ENCODE peak calls at places on chromosomes 6 and 20, in five cellular contexts. One of them, this sample, is unnamed.

GRCh38 chr6:132461958-132462357 is 51.0 kb downstream of the STX7 start:
- DNase-seq in activated CD4-positive, alpha-beta T cell treated with anti-CD3 and anti-CD28 coated beads, Interleukin-2, amount 50 U/mL, for 1 hour: no peak
- DNase-seq in NCI-H2029: no peak
- DNase-seq in ureter: no peak
- DNase-seq in hepatic stellate cell: no peak
- DNase-seq in this sample: no peak

GRCh38 chr6:44569931-44570385 is 182.5 kb downstream of the CDC5L start:
- DNase-seq in activated CD4-positive, alpha-beta T cell treated with anti-CD3 and anti-CD28 coated beads, Interleukin-2, amount 50 U/mL, for 1 hour: no peak
- DNase-seq in NCI-H2029: no peak
- DNase-seq in ureter: no peak
- DNase-seq in hepatic stellate cell: peak
- DNase-seq in this sample: no peak

GRCh38 chr6:40732878-40733277 is 145.7 kb upstream of the LRFN2 start:
- DNase-seq in activated CD4-positive, alpha-beta T cell treated with anti-CD3 and anti-CD28 coated beads, Interleukin-2, amount 50 U/mL, for 1 hour: no peak
- DNase-seq in NCI-H2029: no peak
- DNase-seq in ureter: no peak
- DNase-seq in hepatic stellate cell: no peak
- DNase-seq in this sample: no peak

GRCh38 chr6:138896104-138896756 is 91.8 kb downstream of the REPS1 start:
- DNase-seq in activated CD4-positive, alpha-beta T cell treated with anti-CD3 and anti-CD28 coated beads, Interleukin-2, amount 50 U/mL, for 1 hour: no peak
- DNase-seq in NCI-H2029: no peak
- DNase-seq in ureter: no peak
- DNase-seq in hepatic stellate cell: no peak
- DNase-seq in this sample: no peak

GRCh38 chr6:158367824-158368223 is 55.6 kb downstream of the TULP4 start:
- DNase-seq in activated CD4-positive, alpha-beta T cell treated with anti-CD3 and anti-CD28 coated beads, Interleukin-2, amount 50 U/mL, for 1 hour: no peak
- DNase-seq in NCI-H2029: no peak
- DNase-seq in ureter: no peak
- DNase-seq in hepatic stellate cell: no peak
- DNase-seq in this sample: no peak

GRCh38 chr6:154127638-154128037 is 88.6 kb downstream of the OPRM1 start:
- DNase-seq in activated CD4-positive, alpha-beta T cell treated with anti-CD3 and anti-CD28 coated beads, Interleukin-2, amount 50 U/mL, for 1 hour: no peak
- DNase-seq in NCI-H2029: no peak
- DNase-seq in ureter: no peak
- DNase-seq in hepatic stellate cell: no peak
- DNase-seq in this sample: no peak

GRCh38 chr6:72316675-72317380 is 305.0 kb upstream of the KCNQ5 start:
- DNase-seq in activated CD4-positive, alpha-beta T cell treated with anti-CD3 and anti-CD28 coated beads, Interleukin-2, amount 50 U/mL, for 1 hour: no peak
- DNase-seq in NCI-H2029: no peak
- DNase-seq in ureter: no peak
- DNase-seq in hepatic stellate cell: no peak
- DNase-seq in this sample: no peak

GRCh38 chr6:166520905-166521834 is 65.3 kb downstream of the RAMACL start:
- DNase-seq in activated CD4-positive, alpha-beta T cell treated with anti-CD3 and anti-CD28 coated beads, Interleukin-2, amount 50 U/mL, for 1 hour: no peak
- DNase-seq in NCI-H2029: no peak
- DNase-seq in ureter: no peak
- DNase-seq in hepatic stellate cell: peak
- DNase-seq in this sample: no peak

GRCh38 chr6:128305228-128305627 is 215.2 kb downstream of the PTPRK start:
- DNase-seq in activated CD4-positive, alpha-beta T cell treated with anti-CD3 and anti-CD28 coated beads, Interleukin-2, amount 50 U/mL, for 1 hour: no peak
- DNase-seq in NCI-H2029: no peak
- DNase-seq in ureter: no peak
- DNase-seq in hepatic stellate cell: peak
- DNase-seq in this sample: no peak

GRCh38 chr20:63890201-63890576 is 4.7 kb upstream of the DNAJC5 start:
- DNase-seq in activated CD4-positive, alpha-beta T cell treated with anti-CD3 and anti-CD28 coated beads, Interleukin-2, amount 50 U/mL, for 1 hour: no peak
- DNase-seq in NCI-H2029: no peak
- DNase-seq in ureter: no peak
- DNase-seq in hepatic stellate cell: no peak
- DNase-seq in this sample: no peak

GRCh38 chr6:32226434-32226833 is 2.6 kb upstream of the NOTCH4 start:
- DNase-seq in activated CD4-positive, alpha-beta T cell treated with anti-CD3 and anti-CD28 coated beads, Interleukin-2, amount 50 U/mL, for 1 hour: no peak
- DNase-seq in NCI-H2029: no peak
- DNase-seq in ureter: no peak
- DNase-seq in hepatic stellate cell: no peak
- DNase-seq in this sample: no peak

GRCh38 chr6:89942601-89943000 is 48.3 kb downstream of the GJA10 start:
- DNase-seq in activated CD4-positive, alpha-beta T cell treated with anti-CD3 and anti-CD28 coated beads, Interleukin-2, amount 50 U/mL, for 1 hour: no peak
- DNase-seq in NCI-H2029: no peak
- DNase-seq in ureter: no peak
- DNase-seq in hepatic stellate cell: no peak
- DNase-seq in this sample: no peak

GRCh38 chr6:2931055-2931454 is 27.9 kb upstream of the SERPINB9 start:
- DNase-seq in activated CD4-positive, alpha-beta T cell treated with anti-CD3 and anti-CD28 coated beads, Interleukin-2, amount 50 U/mL, for 1 hour: no peak
- DNase-seq in NCI-H2029: no peak
- DNase-seq in ureter: no peak
- DNase-seq in hepatic stellate cell: no peak
- DNase-seq in this sample: no peak

GRCh38 chr6:2081155-2082138 is 164.0 kb downstream of the GMDS start:
- DNase-seq in activated CD4-positive, alpha-beta T cell treated with anti-CD3 and anti-CD28 coated beads, Interleukin-2, amount 50 U/mL, for 1 hour: no peak
- DNase-seq in NCI-H2029: no peak
- DNase-seq in ureter: no peak
- DNase-seq in hepatic stellate cell: no peak
- DNase-seq in this sample: no peak

GRCh38 chr6:137496392-137496767 is 2.2 kb upstream of the OLIG3 start:
- DNase-seq in activated CD4-positive, alpha-beta T cell treated with anti-CD3 and anti-CD28 coated beads, Interleukin-2, amount 50 U/mL, for 1 hour: no peak
- DNase-seq in NCI-H2029: no peak
- DNase-seq in ureter: no peak
- DNase-seq in hepatic stellate cell: no peak
- DNase-seq in this sample: no peak

GRCh38 chr6:26536571-26537159 is 1.5 kb upstream of the HMGN4 start:
- DNase-seq in activated CD4-positive, alpha-beta T cell treated with anti-CD3 and anti-CD28 coated beads, Interleukin-2, amount 50 U/mL, for 1 hour: no peak
- DNase-seq in NCI-H2029: no peak
- DNase-seq in ureter: no peak
- DNase-seq in hepatic stellate cell: no peak
- DNase-seq in this sample: no peak

GRCh38 chr20:44187054-44187762 is at the start of gene JPH2:
- DNase-seq in activated CD4-positive, alpha-beta T cell treated with anti-CD3 and anti-CD28 coated beads, Interleukin-2, amount 50 U/mL, for 1 hour: no peak
- DNase-seq in NCI-H2029: no peak
- DNase-seq in ureter: peak
- DNase-seq in hepatic stellate cell: peak
- DNase-seq in this sample: no peak

GRCh38 chr20:47675190-47676142 is 109.8 kb downstream of the SULF2 start:
- DNase-seq in activated CD4-positive, alpha-beta T cell treated with anti-CD3 and anti-CD28 coated beads, Interleukin-2, amount 50 U/mL, for 1 hour: no peak
- DNase-seq in NCI-H2029: no peak
- DNase-seq in ureter: no peak
- DNase-seq in hepatic stellate cell: no peak
- DNase-seq in this sample: no peak

GRCh38 chr6:39698789-39699188 is 26.4 kb downstream of the KIF6 start:
- DNase-seq in activated CD4-positive, alpha-beta T cell treated with anti-CD3 and anti-CD28 coated beads, Interleukin-2, amount 50 U/mL, for 1 hour: no peak
- DNase-seq in NCI-H2029: no peak
- DNase-seq in ureter: no peak
- DNase-seq in hepatic stellate cell: no peak
- DNase-seq in this sample: no peak

GRCh38 chr6:131731224-131731623 is 20.4 kb upstream of the CTAGE9 start:
- DNase-seq in activated CD4-positive, alpha-beta T cell treated with anti-CD3 and anti-CD28 coated beads, Interleukin-2, amount 50 U/mL, for 1 hour: no peak
- DNase-seq in NCI-H2029: no peak
- DNase-seq in ureter: no peak
- DNase-seq in hepatic stellate cell: no peak
- DNase-seq in this sample: no peak

GRCh38 chr6:50976907-50977306 is 158.2 kb downstream of the TFAP2B start:
- DNase-seq in activated CD4-positive, alpha-beta T cell treated with anti-CD3 and anti-CD28 coated beads, Interleukin-2, amount 50 U/mL, for 1 hour: no peak
- DNase-seq in NCI-H2029: no peak
- DNase-seq in ureter: no peak
- DNase-seq in hepatic stellate cell: no peak
- DNase-seq in this sample: no peak

GRCh38 chr20:45308078-45308778 is at the start of gene MATN4:
- DNase-seq in activated CD4-positive, alpha-beta T cell treated with anti-CD3 and anti-CD28 coated beads, Interleukin-2, amount 50 U/mL, for 1 hour: no peak
- DNase-seq in NCI-H2029: peak
- DNase-seq in ureter: no peak
- DNase-seq in hepatic stellate cell: no peak
- DNase-seq in this sample: no peak

GRCh38 chr6:44788387-44788981 is 401.0 kb downstream of the CDC5L start:
- DNase-seq in activated CD4-positive, alpha-beta T cell treated with anti-CD3 and anti-CD28 coated beads, Interleukin-2, amount 50 U/mL, for 1 hour: no peak
- DNase-seq in NCI-H2029: no peak
- DNase-seq in ureter: no peak
- DNase-seq in hepatic stellate cell: peak
- DNase-seq in this sample: no peak

GRCh38 chr20:49426873-49427272 is 55.6 kb downstream of the KCNB1 start:
- DNase-seq in activated CD4-positive, alpha-beta T cell treated with anti-CD3 and anti-CD28 coated beads, Interleukin-2, amount 50 U/mL, for 1 hour: no peak
- DNase-seq in NCI-H2029: no peak
- DNase-seq in ureter: no peak
- DNase-seq in hepatic stellate cell: no peak
- DNase-seq in this sample: no peak

This sample was measured in H1.